ENCODE peak calls at places on chromosomes 2 and 18, in four cellular contexts. One of them, this sample, is unnamed.

GRCh38 chr2:216350214-216350789 is 22.0 kb downstream of the MARCHF4 start:
- DNase-seq in right lobe of liver: no peak
- DNase-seq in OCI-LY7: no peak
- DNase-seq in spleen: no peak
- DNase-seq in this sample: no peak

GRCh38 chr2:100955226-100955625 is 46.9 kb upstream of the RPL31 start:
- DNase-seq in OCI-LY7: no peak
- DNase-seq in spleen: no peak
- DNase-seq in right lobe of liver: no peak
- DNase-seq in this sample: no peak

GRCh38 chr2:46942143-46942526 is 26.5 kb upstream of the MCFD2 start:
- DNase-seq in OCI-LY7: peak
- DNase-seq in right lobe of liver: no peak
- DNase-seq in spleen: peak
- DNase-seq in this sample: no peak

GRCh38 chr2:239146011-239146641 is 254.7 kb downstream of the HDAC4 start:
- DNase-seq in OCI-LY7: no peak
- DNase-seq in right lobe of liver: no peak
- DNase-seq in spleen: peak
- DNase-seq in this sample: no peak

GRCh38 chr2:126921066-126921465 is 22.4 kb downstream of the TEX51 start:
- DNase-seq in OCI-LY7: no peak
- DNase-seq in right lobe of liver: no peak
- DNase-seq in spleen: no peak
- DNase-seq in this sample: no peak

GRCh38 chr2:27118525-27119329 is at the start of gene CGREF1:
- DNase-seq in OCI-LY7: no peak
- DNase-seq in right lobe of liver: no peak
- DNase-seq in spleen: peak
- DNase-seq in this sample: no peak

GRCh38 chr2:64792995-64793639 is 139.4 kb upstream of the SERTAD2 start:
- DNase-seq in spleen: no peak
- DNase-seq in OCI-LY7: no peak
- DNase-seq in right lobe of liver: no peak
- DNase-seq in this sample: no peak

GRCh38 chr18:79203017-79203605 is 133.9 kb downstream of the ATP9B start:
- DNase-seq in OCI-LY7: no peak
- DNase-seq in right lobe of liver: no peak
- DNase-seq in spleen: no peak
- DNase-seq in this sample: no peak

GRCh38 chr2:85986121-85986520 is 97.3 kb upstream of the ST3GAL5 start:
- DNase-seq in spleen: no peak
- DNase-seq in right lobe of liver: no peak
- DNase-seq in OCI-LY7: no peak
- DNase-seq in this sample: no peak

GRCh38 chr18:58541137-58541788 is 87.6 kb downstream of the ALPK2 start:
- DNase-seq in OCI-LY7: no peak
- DNase-seq in spleen: no peak
- DNase-seq in right lobe of liver: no peak
- DNase-seq in this sample: no peak

GRCh38 chr2:230256735-230257332 is 31.3 kb downstream of the SP140 start:
- DNase-seq in OCI-LY7: no peak
- DNase-seq in spleen: no peak
- DNase-seq in right lobe of liver: no peak
- DNase-seq in this sample: no peak

GRCh38 chr2:231494669-231495068 is 30.4 kb upstream of the NCL start:
- DNase-seq in right lobe of liver: no peak
- DNase-seq in spleen: no peak
- DNase-seq in OCI-LY7: no peak
- DNase-seq in this sample: no peak

GRCh38 chr2:98912221-98912851 is 23.7 kb downstream of the CRACDL start:
- DNase-seq in right lobe of liver: peak
- DNase-seq in spleen: peak
- DNase-seq in OCI-LY7: no peak
- DNase-seq in this sample: peak

GRCh38 chr2:85243101-85244072 is 84.4 kb downstream of the TGOLN2 start:
- DNase-seq in spleen: peak
- DNase-seq in right lobe of liver: peak
- DNase-seq in OCI-LY7: peak
- DNase-seq in this sample: no peak

GRCh38 chr2:26299488-26300092 is 46.4 kb upstream of the SELENOI start:
- DNase-seq in right lobe of liver: no peak
- DNase-seq in OCI-LY7: no peak
- DNase-seq in spleen: no peak
- DNase-seq in this sample: no peak

GRCh38 chr18:49024408-49024807 is 73.6 kb upstream of the SMAD7 start:
- DNase-seq in OCI-LY7: peak
- DNase-seq in right lobe of liver: no peak
- DNase-seq in spleen: peak
- DNase-seq in this sample: no peak

GRCh38 chr18:48514786-48515185 is 24.0 kb upstream of the CTIF start:
- DNase-seq in right lobe of liver: no peak
- DNase-seq in spleen: no peak
- DNase-seq in OCI-LY7: no peak
- DNase-seq in this sample: no peak

GRCh38 chr18:43405097-43405496 is 127.8 kb upstream of the SYT4 start:
- DNase-seq in right lobe of liver: no peak
- DNase-seq in OCI-LY7: no peak
- DNase-seq in spleen: no peak
- DNase-seq in this sample: no peak

GRCh38 chr2:207754498-207755383 is 15.0 kb downstream of the FZD5 start:
- DNase-seq in spleen: no peak
- DNase-seq in right lobe of liver: no peak
- DNase-seq in OCI-LY7: no peak
- DNase-seq in this sample: no peak

GRCh38 chr18:12304351-12305210 is 3.5 kb upstream of the TUBB6 start:
- DNase-seq in OCI-LY7: no peak
- DNase-seq in spleen: no peak
- DNase-seq in right lobe of liver: peak
- DNase-seq in this sample: no peak

GRCh38 chr2:178238144-178238521 is 43.8 kb downstream of the OSBPL6 start:
- DNase-seq in OCI-LY7: no peak
- DNase-seq in spleen: no peak
- DNase-seq in right lobe of liver: no peak
- DNase-seq in this sample: no peak

GRCh38 chr2:43210467-43211303 is 15.7 kb downstream of the ZFP36L2 start:
- DNase-seq in OCI-LY7: no peak
- DNase-seq in right lobe of liver: no peak
- DNase-seq in spleen: no peak
- DNase-seq in this sample: no peak

DNA sequence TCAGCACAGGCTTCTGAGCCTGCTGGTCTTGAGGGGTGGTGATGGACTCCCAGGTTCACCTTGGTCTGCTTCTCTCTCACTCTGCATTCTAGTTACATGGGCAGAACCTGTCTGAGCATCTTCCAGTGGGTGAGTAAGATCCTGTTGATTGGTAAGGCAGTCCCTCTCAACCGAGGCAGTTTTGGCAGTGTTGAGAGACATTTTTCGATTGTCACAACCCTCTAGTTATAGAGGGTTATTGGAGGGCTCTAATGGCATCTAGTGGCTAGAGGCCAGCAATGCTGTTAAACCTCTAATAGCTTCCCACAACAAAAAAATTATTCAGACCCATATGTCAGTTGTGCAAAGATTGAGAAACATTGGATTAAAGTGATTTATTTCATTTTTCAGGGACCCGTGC is 9.3 kb upstream of the MGAT5 start:
- DNase-seq in spleen: no peak
- DNase-seq in right lobe of liver: no peak
- DNase-seq in OCI-LY7: peak
- DNase-seq in this sample: no peak
- TF ChIP-seq CTCF in spleen: no peak
- TF ChIP-seq CTCF in right lobe of liver: no peak
- TF ChIP-seq CTCF in OCI-LY7: no peak
- TF ChIP-seq CTCF in this sample: no peak

GRCh38 chr2:29115797-29116781 is 874 bp downstream of the CLIP4 start:
- DNase-seq in spleen: peak
- DNase-seq in right lobe of liver: peak
- DNase-seq in OCI-LY7: no peak
- DNase-seq in this sample: peak
- H3K4me3 ChIP-seq in spleen: peak
- H3K4me3 ChIP-seq in right lobe of liver: peak
- H3K4me3 ChIP-seq in OCI-LY7: peak
- H3K4me3 ChIP-seq in this sample: peak

GRCh38 chr2:106579750-106580197 is 92.6 kb downstream of the CD8B2 start:
- DNase-seq in OCI-LY7: no peak
- DNase-seq in spleen: no peak
- DNase-seq in right lobe of liver: peak
- DNase-seq in this sample: no peak

GRCh38 chr2:106581276-106581675 is 94.1 kb downstream of the CD8B2 start:
- DNase-seq in OCI-LY7: no peak
- DNase-seq in right lobe of liver: no peak
- DNase-seq in spleen: no peak
- DNase-seq in this sample: no peak

GRCh38 chr2:106580241-106580640 is 93.1 kb downstream of the CD8B2 start:
- DNase-seq in spleen: no peak
- DNase-seq in OCI-LY7: no peak
- DNase-seq in right lobe of liver: no peak
- DNase-seq in this sample: no peak

GRCh38 chr2:106582431-106583143 is 95.4 kb downstream of the CD8B2 start:
- DNase-seq in spleen: peak
- DNase-seq in right lobe of liver: peak
- DNase-seq in OCI-LY7: peak
- DNase-seq in this sample: peak

GRCh38 chr2:106581755-106582430 is 94.7 kb downstream of the CD8B2 start:
- DNase-seq in right lobe of liver: no peak
- DNase-seq in spleen: peak
- DNase-seq in OCI-LY7: peak
- DNase-seq in this sample: no peak
- TF ChIP-seq CTCF in right lobe of liver: peak
- TF ChIP-seq CTCF in spleen: no peak
- TF ChIP-seq CTCF in OCI-LY7: no peak
- TF ChIP-seq CTCF in this sample: peak

DNA sequence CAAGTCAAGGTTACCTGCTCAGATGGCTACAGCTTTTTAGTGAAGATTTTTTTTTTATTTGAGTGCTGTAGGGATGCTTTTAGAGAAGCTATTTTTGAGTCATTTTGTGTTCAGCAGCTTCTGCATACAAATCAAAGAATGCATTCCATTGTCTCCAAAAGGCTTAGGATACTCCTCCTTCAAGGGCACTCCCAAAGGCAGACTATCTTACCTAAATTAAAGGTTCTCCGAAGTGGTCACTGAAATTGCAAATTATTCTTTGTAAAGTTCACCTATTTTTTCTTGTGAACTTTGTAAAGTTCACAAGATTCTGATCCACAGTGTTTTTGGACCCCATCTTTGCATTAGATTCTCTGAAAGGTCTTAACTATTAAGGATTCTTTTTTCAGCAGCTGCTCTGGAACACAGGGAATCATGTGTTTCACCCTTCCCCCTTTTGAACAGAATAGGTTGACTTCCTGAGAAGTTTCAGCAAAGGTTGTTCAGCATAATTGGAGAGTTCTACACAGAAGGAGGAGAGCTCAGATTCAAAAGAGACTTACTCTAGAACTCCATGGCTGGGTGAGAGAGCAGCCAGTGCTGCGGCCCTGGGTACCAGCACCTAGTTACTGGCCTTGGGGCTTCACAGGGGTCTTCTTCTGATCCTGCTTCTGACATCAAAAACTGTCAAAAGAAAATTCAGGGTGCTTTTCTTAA is 14.5 kb downstream of the CLIP4 start:
- DNase-seq in right lobe of liver: no peak
- DNase-seq in spleen: no peak
- DNase-seq in OCI-LY7: no peak
- DNase-seq in this sample: no peak
- H3K4me3 ChIP-seq in right lobe of liver: no peak
- H3K4me3 ChIP-seq in spleen: no peak
- H3K4me3 ChIP-seq in OCI-LY7: no peak
- H3K4me3 ChIP-seq in this sample: no peak

GRCh38 chr2:10819714-10820314 is 7.2 kb upstream of the PDIA6 start:
- DNase-seq in right lobe of liver: no peak
- DNase-seq in OCI-LY7: no peak
- DNase-seq in spleen: no peak
- DNase-seq in this sample: no peak

GRCh38 chr2:10820562-10820961 is 8.0 kb upstream of the PDIA6 start:
- DNase-seq in right lobe of liver: no peak
- DNase-seq in spleen: peak
- DNase-seq in OCI-LY7: no peak
- DNase-seq in this sample: no peak

GRCh38 chr2:10818986-10819385 is 6.4 kb upstream of the PDIA6 start:
- DNase-seq in right lobe of liver: no peak
- DNase-seq in OCI-LY7: no peak
- DNase-seq in spleen: no peak
- DNase-seq in this sample: no peak

GRCh38 chr2:10814571-10815331 is 2.2 kb upstream of the PDIA6 start:
- DNase-seq in spleen: peak
- DNase-seq in right lobe of liver: no peak
- DNase-seq in OCI-LY7: no peak
- DNase-seq in this sample: no peak

GRCh38 chr2:10817413-10817812 is 4.8 kb upstream of the PDIA6 start:
- DNase-seq in OCI-LY7: no peak
- DNase-seq in right lobe of liver: no peak
- DNase-seq in spleen: peak
- DNase-seq in this sample: no peak
- TF ChIP-seq CTCF in OCI-LY7: peak
- TF ChIP-seq CTCF in right lobe of liver: peak
- TF ChIP-seq CTCF in spleen: no peak
- TF ChIP-seq CTCF in this sample: peak

DNA sequence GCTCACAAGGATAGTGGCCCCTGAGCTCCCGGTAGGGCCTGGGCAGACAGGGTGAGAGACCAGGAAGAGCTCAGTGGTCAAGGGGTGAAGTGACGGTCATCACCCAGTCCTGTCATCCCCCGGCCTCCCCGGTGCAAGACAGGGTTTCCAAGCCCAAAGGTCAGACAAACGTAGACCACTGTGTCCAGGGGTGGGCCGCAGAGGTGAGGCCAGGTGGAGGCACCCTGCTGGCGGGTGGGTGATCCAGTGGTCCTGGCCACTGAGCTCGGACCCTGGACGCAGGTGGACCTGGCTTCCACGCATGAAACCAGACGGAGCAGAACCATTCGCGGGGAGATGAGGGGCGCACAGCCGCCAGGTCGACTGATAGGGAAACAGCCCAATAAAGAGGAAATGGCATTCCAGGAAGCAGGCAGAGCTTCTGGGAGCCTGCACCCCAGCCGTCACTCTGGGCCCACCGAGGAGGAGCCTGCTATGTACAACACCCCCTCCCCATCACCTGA is 14.4 kb upstream of the SNED1 start:
- DNase-seq in spleen: peak
- DNase-seq in OCI-LY7: no peak
- DNase-seq in right lobe of liver: peak
- DNase-seq in this sample: no peak
- H3K4me3 ChIP-seq in spleen: no peak
- H3K4me3 ChIP-seq in OCI-LY7: no peak
- H3K4me3 ChIP-seq in right lobe of liver: peak
- H3K4me3 ChIP-seq in this sample: no peak